ENCODE peak calls at places on chromosomes 2 and 18, in seven cellular contexts. U, F, N, Z, V, Y and T are unnamed samples.

GRCh38 chr2:121173112-121173511 is 111.9 kb downstream of the TFCP2L1 start:
- DNase-seq in U (no peak), F (no peak), N (no peak), Z (no peak), V (peak; percentile 99), Y (no peak), T (no peak)

GRCh38 chr18:43129946-43130523 is 14.6 kb upstream of the RIT2 start:
- DNase-seq in U (peak; percentile 27), F (no peak), N (no peak), Z (no peak), V (peak; percentile 1), Y (no peak), T (no peak)

GRCh38 chr2:99888617-99889016 is 253.8 kb downstream of the AFF3 start:
- DNase-seq in U (no peak), F (no peak), N (no peak), Z (no peak), V (no peak), Y (no peak), T (no peak)

GRCh38 chr2:181077128-181077709 is 96.8 kb downstream of the UBE2E3 start:
- DNase-seq in U (peak; percentile 66), F (no peak), N (no peak), Z (no peak), V (peak; percentile 52), Y (no peak), T (no peak)

GRCh38 chr2:209472386-209472832 is 48.6 kb downstream of the MAP2 start:
- DNase-seq in U (peak; percentile 85), F (no peak), N (no peak), Z (no peak), V (peak; percentile 79), Y (no peak), T (no peak)

GRCh38 chr2:9650119-9650821 is 19.5 kb upstream of the YWHAQ start:
- DNase-seq in U (no peak), F (peak; percentile 57), N (no peak), Z (no peak), V (no peak), Y (no peak), T (no peak)

GRCh38 chr2:24021122-24021998 is 11.5 kb downstream of the MFSD2B start:
- DNase-seq in U (no peak), F (peak; percentile 91), N (no peak), Z (peak; percentile 75), V (peak; percentile 79), Y (peak; percentile 83), T (peak; percentile 6)

GRCh38 chr2:30301551-30301950 is 70.2 kb downstream of the LBH start:
- DNase-seq in U (peak; percentile 61), F (peak; percentile 78), N (no peak), Z (no peak), V (no peak), Y (peak; percentile 53), T (no peak)

GRCh38 chr18:48077291-48077690 is 146.8 kb upstream of the SMAD2 start:
- DNase-seq in U (no peak), F (no peak), N (no peak), Z (no peak), V (peak; percentile 46), Y (no peak), T (no peak)

GRCh38 chr2:67260348-67261277 is 136.5 kb upstream of the ETAA1 start:
- DNase-seq in U (peak; percentile 100), F (no peak), N (no peak), Z (peak; percentile 78), V (peak; percentile 76), Y (no peak), T (no peak)

GRCh38 chr18:60198063-60198462 is 174.5 kb downstream of the MC4R start:
- DNase-seq in U (peak; percentile 51), F (no peak), N (no peak), Z (no peak), V (no peak), Y (no peak), T (no peak)

GRCh38 chr2:115610888-115611287 is 1168.4 kb downstream of the DPP10 start:
- DNase-seq in U (no peak), F (no peak), N (no peak), Z (no peak), V (no peak), Y (no peak), T (no peak)

GRCh38 chr2:162317910-162318279 is 589 bp downstream of the IFIH1 start:
- DNase-seq in U (no peak), F (peak; percentile 84), N (no peak), Z (peak; percentile 52), V (peak; percentile 60), Y (no peak), T (no peak)

GRCh38 chr2:57990118-57990725 is 56.4 kb upstream of the VRK2 start:
- DNase-seq in U (no peak), F (no peak), N (no peak), Z (no peak), V (no peak), Y (no peak), T (no peak)

GRCh38 chr2:20141806-20142205 is 83.1 kb downstream of the SDC1 start:
- DNase-seq in U (no peak), F (no peak), N (no peak), Z (peak; percentile 18), V (no peak), Y (no peak), T (no peak)

GRCh38 chr18:2982452-2983172 is 30.3 kb downstream of the LPIN2 start:
- DNase-seq in U (no peak), F (no peak), N (no peak), Z (no peak), V (no peak), Y (no peak), T (no peak)
- TF ChIP-seq CTCF in U (no peak), F (peak; percentile 39), N (no peak), Z (no peak), V (no peak), Y (no peak), T (no peak)

DNA sequence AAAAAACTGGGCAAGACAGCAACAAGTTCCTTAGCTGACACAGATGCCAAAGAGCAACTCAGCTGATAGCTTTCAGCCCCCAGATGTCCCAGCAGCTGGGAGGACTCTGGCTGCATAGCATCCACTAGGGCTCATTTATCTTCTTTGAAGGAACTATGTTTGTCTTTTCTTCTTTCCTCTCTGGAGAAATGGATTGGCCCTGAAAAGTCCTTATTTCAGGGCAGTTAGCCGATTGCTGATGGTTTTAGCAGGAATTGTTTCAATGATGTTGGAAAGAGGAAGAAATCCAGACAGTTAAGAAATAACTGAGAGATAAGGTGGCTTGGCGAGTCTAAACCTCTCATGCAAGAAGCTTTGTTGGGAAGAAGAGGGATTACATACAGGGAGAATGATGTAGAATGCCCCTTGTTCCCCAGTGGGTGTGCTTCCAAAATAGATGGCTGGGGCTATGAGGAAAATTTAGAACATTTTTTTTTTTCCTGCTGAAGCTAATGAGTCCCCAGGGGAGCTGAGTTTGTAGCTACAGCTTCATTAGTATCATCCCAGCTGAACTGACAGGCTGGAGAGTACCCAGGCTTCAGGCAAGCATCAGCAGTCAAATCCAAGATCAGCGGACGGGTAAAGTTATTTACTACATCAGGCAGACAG is 33.6 kb upstream of the SERPINE2 start:
- DNase-seq in U (no peak), F (no peak), N (no peak), Z (no peak), V (no peak), Y (no peak), T (no peak)
- TF ChIP-seq CTCF in U (no peak), F (peak; percentile 49), N (no peak), Z (no peak), V (no peak), Y (no peak), T (no peak)

GRCh38 chr2:52613064-52613463 is 1154.5 kb upstream of the CHAC2 start:
- DNase-seq in U (peak; percentile 9), F (peak; percentile 56), N (no peak), Z (no peak), V (no peak), Y (no peak), T (no peak)
- TF ChIP-seq CTCF in U (peak; percentile 14), F (peak; percentile 73), N (peak; percentile 33), Z (peak; percentile 21), V (no peak), Y (peak; percentile 52), T (no peak)

DNA sequence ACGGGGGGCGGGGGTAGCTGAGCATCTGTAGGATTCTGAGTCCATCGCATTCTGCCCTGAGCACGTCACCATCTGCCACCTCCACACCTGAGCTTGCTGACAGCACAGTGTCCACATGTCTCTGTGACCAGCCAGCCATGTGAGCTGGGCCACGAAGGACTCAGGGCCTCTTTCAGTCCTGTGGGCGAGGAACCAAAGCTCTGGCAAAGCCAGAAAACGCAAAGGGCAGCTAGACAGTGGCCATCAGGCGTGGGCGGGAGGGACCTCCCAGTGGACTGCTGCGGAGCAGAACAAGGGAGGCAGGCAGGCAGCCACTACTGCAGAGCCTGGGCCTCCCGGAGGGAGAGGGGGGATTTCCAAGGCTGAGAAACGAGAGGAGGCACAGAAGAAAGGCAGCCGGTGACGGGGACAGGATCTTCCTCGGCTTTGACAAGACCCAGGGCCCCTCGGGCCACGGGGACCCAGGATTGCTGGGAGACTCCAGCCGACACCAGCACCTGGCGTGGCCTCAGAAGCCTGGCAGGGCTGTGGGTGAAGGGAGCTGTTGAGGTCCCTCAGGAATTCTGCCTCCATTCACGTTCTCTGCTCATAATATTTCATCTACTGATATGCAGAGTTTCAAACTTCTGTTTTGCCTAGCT is 274.5 kb upstream of the SALL3 start:
- DNase-seq in U (no peak), F (no peak), N (no peak), Z (no peak), V (no peak), Y (no peak), T (peak; percentile 19)
- TF ChIP-seq CTCF in U (no peak), F (no peak), N (no peak), Z (no peak), V (no peak), Y (no peak), T (no peak)